ENCODE peak calls at places on chromosome 6, in six cellular contexts. Q, H, G, V, Y and S are unnamed samples.

GRCh38 chr6:132405143-132405915 is 4.1 kb upstream of the MOXD1 start:
- DNase-seq in H (no peak), G (no peak), V (peak; percentile 61), Y (no peak), Q (no peak), S (no peak)

GRCh38 chr6:12001004-12001705 is 11.0 kb upstream of the HIVEP1 start:
- DNase-seq in Y (no peak), H (no peak), G (peak; percentile 84), Q (no peak), V (no peak), S (no peak)

GRCh38 chr6:7129784-7130569 is 22.2 kb downstream of the RREB1 start:
- DNase-seq in H (no peak), V (no peak), Y (no peak), G (peak; percentile 71), Q (no peak), S (peak; percentile 93)

GRCh38 chr6:29626948-29627761 is 5.8 kb downstream of the GABBR1 start:
- DNase-seq in H (no peak), V (no peak), G (no peak), Q (no peak), Y (no peak), S (no peak)

GRCh38 chr6:141258516-141258915 is 874.2 kb upstream of the GJE1 start:
- DNase-seq in G (no peak), Q (no peak), V (no peak), H (no peak), Y (no peak), S (no peak)

GRCh38 chr6:44028767-44029166 is 98.5 kb downstream of the MRPL14 start:
- DNase-seq in G (no peak), Q (no peak), V (no peak), H (no peak), Y (peak; percentile 56), S (no peak)

GRCh38 chr6:129485746-129486145 is 224.2 kb downstream of the ARHGAP18 start:
- DNase-seq in V (no peak), Y (no peak), Q (no peak), G (no peak), H (no peak), S (no peak)

GRCh38 chr6:150199241-150199640 is 56.4 kb downstream of the PPP1R14C start:
- DNase-seq in V (no peak), H (no peak), Y (no peak), G (no peak), Q (no peak), S (no peak)

GRCh38 chr6:55794136-55794812 is 81.1 kb downstream of the BMP5 start:
- DNase-seq in Y (no peak), H (peak; percentile 60), Q (no peak), G (no peak), V (no peak), S (no peak)

GRCh38 chr6:44869321-44869897 is 458.7 kb upstream of the RUNX2 start:
- DNase-seq in Q (no peak), V (peak; percentile 86), H (no peak), Y (no peak), G (peak; percentile 5), S (no peak)

GRCh38 chr6:13175759-13176158 is 152.6 kb downstream of the TBC1D7 start:
- DNase-seq in Y (no peak), H (no peak), V (no peak), G (no peak), Q (no peak), S (peak; percentile 17)

GRCh38 chr6:128112494-128112893 is 211.6 kb upstream of the THEMIS start:
- DNase-seq in Y (no peak), H (peak; percentile 62), G (no peak), Q (no peak), V (no peak), S (no peak)

GRCh38 chr6:158409451-158409850 is 97.2 kb downstream of the TULP4 start:
- DNase-seq in Q (no peak), H (peak; percentile 94), G (no peak), Y (no peak), V (no peak), S (peak; percentile 62)

GRCh38 chr6:73121421-73121993 is 103.8 kb downstream of the KHDC1L start:
- DNase-seq in V (no peak), Q (no peak), G (no peak), H (peak; percentile 6), Y (no peak), S (no peak)
- TF ChIP-seq MAX in V (no peak), Q (no peak), G (no peak), H (no peak), Y (no peak), S (no peak)

GRCh38 chr6:99993533-99994251 is at the start of gene MCHR2:
- DNase-seq in Q (no peak), Y (no peak), V (no peak), H (no peak), G (no peak), S (no peak)
- TF ChIP-seq MYC in Q (no peak), Y (no peak), V (no peak), H (no peak), G (no peak), S (no peak)

GRCh38 chr6:143822584-143823024 is 20.5 kb upstream of the LTV1 start:
- DNase-seq in G (no peak), Y (no peak), V (no peak), Q (no peak), H (peak; percentile 93), S (no peak)

GRCh38 chr6:143823463-143824006 is 19.6 kb upstream of the LTV1 start:
- DNase-seq in Y (no peak), Q (no peak), H (peak; percentile 84), V (no peak), G (no peak), S (no peak)

GRCh38 chr6:143821359-143821758 is 21.8 kb upstream of the LTV1 start:
- DNase-seq in G (no peak), H (peak; percentile 89), Y (no peak), V (no peak), Q (no peak), S (no peak)
- TF ChIP-seq MAX in G (no peak), H (peak; percentile 83), Y (no peak), V (no peak), Q (no peak), S (no peak)

GRCh38 chr6:81383472-81383871 is 369.0 kb downstream of the TENT5A start:
- DNase-seq in G (no peak), H (no peak), Q (no peak), Y (no peak), V (no peak), S (no peak)

GRCh38 chr6:81382852-81383251 is 369.6 kb downstream of the TENT5A start:
- DNase-seq in Y (no peak), Q (no peak), H (no peak), G (no peak), V (no peak), S (no peak)

GRCh38 chr6:81384921-81385320 is 367.6 kb downstream of the TENT5A start:
- DNase-seq in Q (no peak), V (no peak), Y (no peak), H (no peak), G (no peak), S (no peak)

GRCh38 chr6:81380718-81381338 is 371.7 kb downstream of the TENT5A start:
- DNase-seq in Q (no peak), V (no peak), H (no peak), Y (no peak), G (peak; percentile 77), S (no peak)

GRCh38 chr6:81381382-81381916 is 371.0 kb downstream of the TENT5A start:
- DNase-seq in Y (no peak), V (no peak), Q (no peak), G (peak; percentile 50), H (no peak), S (no peak)
- TF ChIP-seq MYC in Y (no peak), V (no peak), Q (no peak), G (no peak), H (no peak), S (no peak)

DNA sequence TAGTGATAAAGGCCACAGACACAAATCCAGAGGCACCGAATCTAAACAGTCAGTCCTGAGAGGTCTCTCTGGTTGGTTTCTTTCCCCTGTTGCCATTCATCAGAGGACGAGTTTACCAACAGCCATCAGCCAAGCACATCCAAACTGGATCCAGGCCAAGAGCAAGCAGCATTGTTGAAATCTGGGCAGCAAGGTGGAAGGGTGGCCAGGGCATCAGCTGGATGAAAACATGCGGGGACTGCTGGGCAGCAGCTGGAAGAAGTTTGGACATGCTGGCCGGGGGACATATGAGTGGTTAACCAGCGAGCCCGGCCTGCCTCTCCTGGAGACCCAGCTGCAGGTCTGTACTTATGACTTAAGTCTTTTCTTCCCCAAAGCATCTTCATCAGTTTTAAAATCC is at the start of gene SMIM28:
- DNase-seq in Y (no peak), V (no peak), G (no peak), H (no peak), Q (no peak), S (no peak)
- TF ChIP-seq MAX in Y (no peak), V (no peak), G (no peak), H (no peak), Q (no peak), S (no peak)